ENCODE peak calls at places on chromosomes 16 and 17, in five cellular contexts. Z, Y, G, E and L are unnamed samples.
A peak's percentile ranks its signal among the peaks of the same experiment; 100 is the strongest.

GRCh38 chr16:80176114-80176513 is 364.7 kb upstream of the DYNLRB2 start:
- DNase-seq in Z (no peak), Y (no peak), G (no peak), E (no peak), L (peak; percentile 39)

GRCh38 chr17:1107777-1108559 is 71.8 kb downstream of the ABR start:
- DNase-seq in Z (no peak), Y (peak; percentile 62), G (no peak), E (no peak), L (no peak)

GRCh38 chr16:35735403-35736251 is 2276.2 kb downstream of the TP53TG3F start:
- DNase-seq in Z (no peak), Y (no peak), G (no peak), E (no peak), L (no peak)

GRCh38 chr16:18833707-18834505 is 32.6 kb upstream of the ARL6IP1 start:
- DNase-seq in Z (no peak), Y (no peak), G (no peak), E (no peak), L (no peak)

GRCh38 chr17:44002141-44002848 is 2.1 kb upstream of the NAGS start:
- DNase-seq in Z (no peak), Y (no peak), G (no peak), E (no peak), L (peak; percentile 71)

GRCh38 chr17:77127735-77128361 is 12.9 kb upstream of the SEC14L1 start:
- DNase-seq in Z (no peak), Y (peak; percentile 76), G (peak; percentile 55), E (no peak), L (peak; percentile 71)

GRCh38 chr16:63745456-63745855 is 1376.4 kb downstream of the CDH11 start:
- DNase-seq in Z (no peak), Y (no peak), G (no peak), E (no peak), L (no peak)

GRCh38 chr16:50925758-50926357 is 184.0 kb downstream of the CYLD start:
- DNase-seq in Z (no peak), Y (no peak), G (no peak), E (no peak), L (no peak)

GRCh38 chr17:39406951-39407350 is 5.5 kb upstream of the FBXL20 start:
- DNase-seq in Z (no peak), Y (no peak), G (no peak), E (no peak), L (no peak)

GRCh38 chr17:28381141-28381825 is 9.8 kb downstream of the SARM1 start:
- DNase-seq in Z (peak; percentile 74), Y (no peak), G (no peak), E (no peak), L (no peak)

GRCh38 chr16:16150117-16150877 is 73.0 kb downstream of the ABCC6 start:
- DNase-seq in Z (no peak), Y (peak; percentile 67), G (no peak), E (no peak), L (peak; percentile 22)

GRCh38 chr16:53433930-53434435 is 288 bp upstream of the RBL2 start:
- DNase-seq in Z (no peak), Y (no peak), G (peak; percentile 74), E (no peak), L (no peak)

DNA sequence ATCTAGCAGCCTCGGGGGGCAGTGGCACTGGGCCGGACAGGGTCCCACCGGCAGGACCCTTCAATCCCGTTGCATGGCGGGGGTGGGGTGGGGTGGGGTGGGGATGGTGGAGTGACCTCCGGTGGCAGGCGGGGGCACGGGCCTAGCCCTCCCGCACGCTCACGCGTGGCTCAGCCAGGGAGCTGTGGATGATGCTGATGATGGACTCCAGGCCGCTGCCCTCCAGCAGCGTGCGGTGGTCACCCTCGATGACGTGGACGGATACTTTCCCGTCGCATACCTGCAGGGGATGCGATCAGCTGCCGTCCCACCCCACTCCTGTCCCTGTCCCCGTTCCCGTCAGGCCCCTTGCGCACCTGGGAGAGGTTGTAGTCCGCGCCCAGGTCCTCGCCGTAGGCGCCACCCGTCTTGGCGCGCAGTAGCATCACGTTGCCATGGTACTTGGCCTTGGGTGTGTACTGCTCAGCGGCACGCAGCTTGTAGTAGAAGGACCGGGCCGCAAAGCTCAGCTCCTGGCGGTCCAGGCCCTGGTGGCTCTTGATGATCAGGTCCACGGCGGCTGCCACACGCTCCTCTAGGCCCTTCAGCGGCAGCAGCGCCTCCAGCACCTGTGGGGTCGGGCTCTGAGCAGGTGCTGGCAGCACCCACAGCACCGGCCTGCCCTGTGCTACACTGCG is 13.5 kb upstream of the DUS1L start:
- DNase-seq in Z (no peak), Y (no peak), G (no peak), E (no peak), L (no peak)
- H3K36me3 ChIP-seq in Z (peaks cover 43% of the 10 kb centered on the region), Y (no peaks in the 10 kb centered on the region), G (peaks cover 5% of the 10 kb centered on the region), E (peaks cover 11% of the 10 kb centered on the region), L (peaks cover 64% of the 10 kb centered on the region)

GRCh38 chr16:56836410-56836834 is 28.6 kb upstream of the SLC12A3 start:
- DNase-seq in Z (no peak), Y (no peak), G (no peak), E (no peak), L (no peak)

GRCh38 chr16:56842133-56842532 is 22.9 kb upstream of the SLC12A3 start:
- DNase-seq in Z (no peak), Y (no peak), G (no peak), E (no peak), L (no peak)

GRCh38 chr16:56841659-56842058 is 23.3 kb upstream of the SLC12A3 start:
- DNase-seq in Z (no peak), Y (no peak), G (no peak), E (no peak), L (no peak)

GRCh38 chr16:56841233-56841632 is 23.8 kb upstream of the SLC12A3 start:
- DNase-seq in Z (no peak), Y (no peak), G (no peak), E (no peak), L (peak; percentile 31)

GRCh38 chr16:56838622-56839337 is 26.2 kb upstream of the SLC12A3 start:
- DNase-seq in Z (no peak), Y (no peak), G (no peak), E (no peak), L (no peak)
- H3K36me3 ChIP-seq in Z (peaks cover 33% of the 10 kb centered on the region), Y (no peaks in the 10 kb centered on the region), G (peaks cover 14% of the 10 kb centered on the region), E (peaks cover 10% of the 10 kb centered on the region), L (peaks cover 89% of the 10 kb centered on the region)

GRCh38 chr16:67443299-67443698 is 12.4 kb downstream of the HSD11B2 start:
- DNase-seq in Z (no peak), Y (no peak), G (no peak), E (no peak), L (peak; percentile 48)
- H3K36me3 ChIP-seq in Z (peaks cover 3% of the 10 kb centered on the region), Y (no peaks in the 10 kb centered on the region), G (peaks cover 14% of the 10 kb centered on the region), E (peaks cover 4% of the 10 kb centered on the region), L (no peaks in the 10 kb centered on the region)

GRCh38 chr17:50190278-50191069 is 11.0 kb downstream of the COL1A1 start:
- DNase-seq in Z (no peak), Y (no peak), G (no peak), E (no peak), L (no peak)

GRCh38 chr17:50187741-50188520 is 13.5 kb downstream of the COL1A1 start:
- DNase-seq in Z (no peak), Y (no peak), G (no peak), E (no peak), L (no peak)

GRCh38 chr17:50191070-50192045 is 10.1 kb downstream of the COL1A1 start:
- DNase-seq in Z (no peak), Y (no peak), G (no peak), E (no peak), L (no peak)

GRCh38 chr17:50188521-50189395 is 12.7 kb downstream of the COL1A1 start:
- DNase-seq in Z (no peak), Y (no peak), G (no peak), E (no peak), L (no peak)

DNA sequence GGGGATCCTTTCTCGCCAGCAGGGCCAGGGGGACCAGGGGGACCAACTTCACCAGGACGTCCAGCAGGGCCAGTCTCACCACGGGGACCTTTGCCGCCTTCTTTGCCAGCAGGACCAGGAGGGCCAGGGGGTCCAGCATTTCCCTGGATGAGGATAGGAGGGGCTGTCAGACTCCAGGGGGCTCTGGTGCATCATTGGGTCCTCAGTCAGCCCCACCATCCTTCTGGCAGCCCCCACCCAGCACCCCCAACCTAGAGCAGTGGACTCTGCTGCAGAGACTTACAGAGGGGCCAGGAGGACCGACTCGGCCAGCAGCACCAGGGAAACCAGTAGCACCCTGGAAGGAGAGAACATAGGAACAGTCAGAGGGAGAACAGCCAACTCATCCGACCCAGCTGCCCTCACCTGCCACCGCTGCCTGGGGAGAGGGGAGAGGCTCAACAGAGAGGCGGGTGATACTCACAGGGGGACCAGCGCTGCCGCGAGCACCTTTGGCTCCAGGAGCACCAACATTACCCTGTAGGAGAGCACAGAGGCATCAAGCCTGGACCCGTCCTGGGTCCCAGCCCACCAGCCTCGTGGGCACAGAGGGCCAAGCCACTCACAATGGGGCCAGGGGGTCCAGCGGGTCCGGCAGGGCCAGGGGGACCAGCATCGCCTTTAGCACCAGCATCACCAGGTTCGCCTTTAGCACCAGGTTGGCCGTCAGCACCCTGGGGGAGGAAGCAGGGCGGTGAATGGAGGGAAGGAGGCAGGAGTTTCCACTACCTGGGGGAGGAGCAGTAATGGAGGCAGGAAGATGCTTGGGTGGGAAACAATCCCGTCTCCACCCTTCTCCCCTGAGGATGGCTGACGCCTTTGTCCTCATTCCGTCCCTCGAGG is 11.8 kb downstream of the COL1A1 start:
- DNase-seq in Z (no peak), Y (no peak), G (no peak), E (no peak), L (no peak)
- H3K36me3 ChIP-seq in Z (peaks cover 50% of the 10 kb centered on the region), Y (no peaks in the 10 kb centered on the region), G (no peaks in the 10 kb centered on the region), E (no peaks in the 10 kb centered on the region), L (peaks cover 99% of the 10 kb centered on the region)

GRCh38 chr16:85798283-85798776 is 1.0 kb downstream of the EMC8 start:
- DNase-seq in Z (no peak), Y (no peak), G (no peak), E (no peak), L (no peak)

GRCh38 chr16:85799497-85800320 is at the start of the genes COX4I1 and EMC8:
- DNase-seq in Z (peak; percentile 96), Y (peak; percentile 96), G (peak; percentile 88), E (peak; percentile 63), L (peak; percentile 93)

GRCh38 chr16:85798901-85799496 is 345 bp downstream of the EMC8 start:
- DNase-seq in Z (no peak), Y (peak; percentile 34), G (peak; percentile 28), E (no peak), L (peak; percentile 18)

GRCh38 chr16:85803570-85803969 is 4.1 kb downstream of the COX4I1 start:
- DNase-seq in Z (no peak), Y (no peak), G (no peak), E (no peak), L (no peak)

GRCh38 chr16:85800321-85800669 is 800 bp downstream of the COX4I1 start:
- DNase-seq in Z (peak; percentile 15), Y (no peak), G (no peak), E (no peak), L (no peak)
- H3K36me3 ChIP-seq in Z (peaks cover 36% of the 10 kb centered on the region), Y (peaks cover 3% of the 10 kb centered on the region), G (peaks cover 36% of the 10 kb centered on the region), E (peaks cover 10% of the 10 kb centered on the region), L (peaks cover 38% of the 10 kb centered on the region)

GRCh38 chr16:66467611-66468010 is 40.5 kb downstream of the BEAN1 start:
- DNase-seq in Z (no peak), Y (no peak), G (no peak), E (no peak), L (no peak)
- H3K36me3 ChIP-seq in Z (no peaks in the 10 kb centered on the region), Y (no peaks in the 10 kb centered on the region), G (no peaks in the 10 kb centered on the region), E (no peaks in the 10 kb centered on the region), L (no peaks in the 10 kb centered on the region)